ENCODE peak calls at places on chromosomes 5 and 9, in nine cellular contexts. T, K, Q, U, O, V, C, S and F are unnamed samples.

GRCh38 chr9:136075134-136075841 is 19.8 kb downstream of the NACC2 start:
- DNase-seq in T (no peak), K (no peak), Q (no peak), U (no peak), O (no peak), V (no peak), C (no peak), S (no peak), F (no peak)

GRCh38 chr9:20356392-20357206 is 265.7 kb downstream of the MLLT3 start:
- DNase-seq in T (peak; percentile 58), K (peak; percentile 64), Q (peak; percentile 68), U (peak; percentile 84), O (peak; percentile 86), V (peak; percentile 15), C (peak; percentile 64), S (peak; percentile 62), F (peak; percentile 53)

GRCh38 chr9:109939698-109940342 is 159.8 kb downstream of the PALM2AKAP2 start:
- DNase-seq in T (no peak), K (peak; percentile 30), Q (no peak), U (no peak), O (no peak), V (no peak), C (no peak), S (no peak), F (no peak)

GRCh38 chr5:131423056-131423455 is 159.2 kb downstream of the CDC42SE2 start:
- DNase-seq in T (no peak), K (peak; percentile 15), Q (no peak), U (no peak), O (peak; percentile 27), V (no peak), C (no peak), S (no peak), F (no peak)

GRCh38 chr9:123460091-123460490 is 104.1 kb downstream of the CRB2 start:
- DNase-seq in T (no peak), K (no peak), Q (no peak), U (no peak), O (no peak), V (no peak), C (no peak), S (no peak), F (no peak)

GRCh38 chr9:108994695-108995094 is 18.6 kb downstream of the CTNNAL1 start:
- DNase-seq in T (peak; percentile 52), K (no peak), Q (peak; percentile 81), U (peak; percentile 54), O (peak; percentile 58), V (no peak), C (peak; percentile 65), S (no peak), F (no peak)

GRCh38 chr5:1298067-1298551 is 3.2 kb upstream of the TERT start:
- DNase-seq in T (no peak), K (no peak), Q (no peak), U (no peak), O (no peak), V (no peak), C (peak; percentile 5), S (peak; percentile 31), F (peak; percentile 37)

GRCh38 chr5:56269216-56269927 is 36.2 kb upstream of the ANKRD55 start:
- DNase-seq in T (peak; percentile 61), K (peak; percentile 65), Q (no peak), U (peak; percentile 35), O (peak; percentile 75), V (no peak), C (no peak), S (no peak), F (no peak)

GRCh38 chr5:115366223-115366622 is 69.8 kb upstream of the CCDC112 start:
- DNase-seq in T (no peak), K (no peak), Q (no peak), U (peak; percentile 35), O (peak; percentile 94), V (no peak), C (no peak), S (no peak), F (no peak)

GRCh38 chr5:38404667-38405276 is 146.4 kb downstream of the EGFLAM start:
- DNase-seq in T (no peak), K (peak; percentile 24), Q (no peak), U (no peak), O (no peak), V (no peak), C (peak; percentile 36), S (no peak), F (no peak)

GRCh38 chr9:100601216-100601615 is 23.3 kb downstream of the CAVIN4 start:
- DNase-seq in T (no peak), K (peak; percentile 69), Q (no peak), U (peak; percentile 53), O (peak; percentile 55), V (no peak), C (peak; percentile 40), S (no peak), F (no peak)

GRCh38 chr5:115471674-115472073 is 72.9 kb downstream of the FEM1C start:
- DNase-seq in T (no peak), K (no peak), Q (peak; percentile 23), U (no peak), O (no peak), V (no peak), C (no peak), S (peak; percentile 61), F (no peak)

GRCh38 chr9:79661279-79661678 is 89.5 kb downstream of the TLE4 start:
- DNase-seq in T (no peak), K (no peak), Q (no peak), U (no peak), O (no peak), V (no peak), C (no peak), S (no peak), F (no peak)

GRCh38 chr9:79663878-79664277 is 92.1 kb downstream of the TLE4 start:
- DNase-seq in T (no peak), K (no peak), Q (no peak), U (no peak), O (no peak), V (no peak), C (no peak), S (no peak), F (no peak)

GRCh38 chr9:79661926-79662552 is 90.3 kb downstream of the TLE4 start:
- DNase-seq in T (no peak), K (no peak), Q (no peak), U (no peak), O (no peak), V (no peak), C (no peak), S (no peak), F (no peak)

GRCh38 chr9:79663299-79663698 is 91.5 kb downstream of the TLE4 start:
- DNase-seq in T (no peak), K (no peak), Q (no peak), U (no peak), O (no peak), V (no peak), C (no peak), S (no peak), F (no peak)

DNA sequence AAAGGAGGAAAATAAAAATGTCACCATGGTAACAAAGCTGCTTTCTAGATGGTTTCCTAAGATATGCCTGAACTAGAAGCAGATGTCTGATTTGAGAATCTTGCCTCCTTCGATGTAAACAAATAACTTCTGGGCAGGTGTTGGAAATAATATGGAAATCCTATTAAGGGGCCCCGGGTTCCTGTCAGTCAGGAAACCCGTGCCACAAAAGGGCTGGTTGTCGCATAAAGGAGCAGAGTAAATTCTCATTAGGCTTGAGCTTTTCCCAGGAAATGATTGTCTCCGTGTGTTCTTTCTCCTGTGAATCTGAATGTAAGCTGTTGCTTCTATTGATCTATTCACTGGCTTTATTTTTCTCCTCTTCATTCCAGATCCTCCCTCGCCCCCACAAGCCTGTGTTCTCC is 90.8 kb downstream of the TLE4 start:
- DNase-seq in T (no peak), K (no peak), Q (no peak), U (no peak), O (no peak), V (no peak), C (no peak), S (no peak), F (no peak)
- H3K4me3 ChIP-seq in T (no peak overlapping the region), K (no peak overlapping the region), Q (peak overlapping the region; percentile 20), U (no peak overlapping the region), O (no peak overlapping the region), V (no peak overlapping the region), C (no peak overlapping the region), S (no peak overlapping the region), F (no peak overlapping the region)

GRCh38 chr5:42798284-42799240 is 13.1 kb downstream of the SELENOP start:
- DNase-seq in T (no peak), K (peak; percentile 28), Q (no peak), U (no peak), O (no peak), V (no peak), C (peak; percentile 26), S (no peak), F (no peak)
- TF ChIP-seq POLR2A in T (no peak), K (peak; percentile 31), Q (no peak), U (no peak), O (no peak), V (no peak), C (no peak), S (no peak), F (no peak)

DNA sequence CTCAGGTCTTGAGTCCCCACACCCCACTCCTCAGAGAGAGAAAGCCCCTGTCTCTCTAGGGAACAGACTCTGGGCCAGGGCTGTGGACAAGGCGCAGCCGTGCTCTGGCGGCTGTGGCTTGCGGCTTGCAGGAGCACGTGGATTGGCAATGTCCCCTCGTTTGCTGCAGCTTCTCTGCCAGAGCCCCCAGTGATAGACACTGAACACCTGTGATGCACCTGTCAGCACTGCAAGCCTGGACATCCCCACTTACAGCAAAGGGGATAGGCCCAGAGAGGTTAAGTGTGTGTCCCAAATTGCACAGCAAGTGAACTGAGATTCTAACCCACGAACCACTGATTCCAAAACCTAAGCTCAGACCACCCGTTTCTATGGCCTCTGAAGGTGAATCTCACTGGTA is 7.0 kb downstream of the GFI1B start:
- DNase-seq in T (no peak), K (no peak), Q (no peak), U (no peak), O (no peak), V (no peak), C (no peak), S (no peak), F (no peak)
- H3K27me3 ChIP-seq in T (no peaks in the 10 kb centered on the region), K (peaks cover 32% of the 10 kb centered on the region), Q (peaks cover 4% of the 10 kb centered on the region), U (peaks cover 5% of the 10 kb centered on the region), O (peaks cover 67% of the 10 kb centered on the region), V (peaks cover 64% of the 10 kb centered on the region), C (peaks cover 83% of the 10 kb centered on the region), S (peaks cover 42% of the 10 kb centered on the region), F (no peaks in the 10 kb centered on the region)

GRCh38 chr9:129203556-129203909 is 25.5 kb upstream of the IER5L start:
- DNase-seq in T (no peak), K (no peak), Q (no peak), U (no peak), O (no peak), V (no peak), C (no peak), S (no peak), F (no peak)

GRCh38 chr9:129201289-129201688 is 23.2 kb upstream of the IER5L start:
- DNase-seq in T (no peak), K (no peak), Q (no peak), U (no peak), O (no peak), V (no peak), C (no peak), S (no peak), F (no peak)

GRCh38 chr9:129200255-129200654 is 22.2 kb upstream of the IER5L start:
- DNase-seq in T (no peak), K (no peak), Q (no peak), U (no peak), O (no peak), V (no peak), C (no peak), S (no peak), F (no peak)

GRCh38 chr9:129204840-129205239 is 26.8 kb upstream of the IER5L start:
- DNase-seq in T (no peak), K (no peak), Q (no peak), U (no peak), O (no peak), V (no peak), C (no peak), S (no peak), F (no peak)

GRCh38 chr9:129202613-129203555 is 24.8 kb upstream of the IER5L start:
- DNase-seq in T (peak; percentile 90), K (peak; percentile 28), Q (peak; percentile 91), U (peak; percentile 87), O (peak; percentile 63), V (peak; percentile 78), C (peak; percentile 87), S (peak; percentile 80), F (peak; percentile 92)
- H3K4me3 ChIP-seq in T (peak overlapping the region; percentile 67), K (peak overlapping the region; percentile 72), Q (peak overlapping the region; percentile 95), U (peak overlapping the region; percentile 70), O (peak overlapping the region; percentile 69), V (peak overlapping the region; percentile 87), C (peak overlapping the region; percentile 79), S (peak overlapping the region; percentile 74), F (peak overlapping the region; percentile 53)